ENCODE peak calls at places on chromosome 20, in four cellular contexts. P is aorta, X is suprapubic skin, C is upper lobe of left lung. A is an unnamed sample.

GRCh38 chr20:19975901-19976300 is 41.3 kb upstream of the NAA20 start:
- DNase-seq in C (no peak), P (no peak), X (no peak), A (peak; percentile 53)

GRCh38 chr20:38806855-38807655 is 1.6 kb downstream of the PPP1R16B start:
- DNase-seq in X (no peak), C (peak; percentile 13), P (no peak), A (no peak)

GRCh38 chr20:57526067-57526884 is 1.3 kb upstream of the CTCFL start:
- DNase-seq in X (no peak), C (no peak), P (no peak), A (no peak)

GRCh38 chr20:35515949-35516645 is 13.4 kb downstream of the C20orf173 start:
- DNase-seq in C (no peak), P (no peak), X (no peak), A (no peak)

GRCh38 chr20:24106155-24106800 is 117.7 kb upstream of the GGTLC1 start:
- DNase-seq in X (no peak), P (no peak), C (no peak), A (no peak)

GRCh38 chr20:8589956-8590355 is 457.9 kb downstream of the PLCB1 start:
- DNase-seq in X (no peak), P (no peak), C (no peak), A (no peak)

GRCh38 chr20:380763-381580 is 412 bp downstream of the TRIB3 start:
- DNase-seq in C (peak; percentile 94), X (no peak), P (peak; percentile 68), A (peak; percentile 85)

GRCh38 chr20:2798814-2799213 is 1.6 kb downstream of the CPXM1 start:
- DNase-seq in P (no peak), C (no peak), X (no peak), A (no peak)

GRCh38 chr20:51750037-51750769 is 18.0 kb downstream of the ATP9A start:
- DNase-seq in C (no peak), X (peak; percentile 84), P (peak; percentile 89), A (peak; percentile 89)

GRCh38 chr20:362271-363254 is 15.7 kb downstream of the NRSN2 start:
- DNase-seq in X (peak; percentile 91), P (peak; percentile 94), C (no peak), A (peak; percentile 87)

DNA sequence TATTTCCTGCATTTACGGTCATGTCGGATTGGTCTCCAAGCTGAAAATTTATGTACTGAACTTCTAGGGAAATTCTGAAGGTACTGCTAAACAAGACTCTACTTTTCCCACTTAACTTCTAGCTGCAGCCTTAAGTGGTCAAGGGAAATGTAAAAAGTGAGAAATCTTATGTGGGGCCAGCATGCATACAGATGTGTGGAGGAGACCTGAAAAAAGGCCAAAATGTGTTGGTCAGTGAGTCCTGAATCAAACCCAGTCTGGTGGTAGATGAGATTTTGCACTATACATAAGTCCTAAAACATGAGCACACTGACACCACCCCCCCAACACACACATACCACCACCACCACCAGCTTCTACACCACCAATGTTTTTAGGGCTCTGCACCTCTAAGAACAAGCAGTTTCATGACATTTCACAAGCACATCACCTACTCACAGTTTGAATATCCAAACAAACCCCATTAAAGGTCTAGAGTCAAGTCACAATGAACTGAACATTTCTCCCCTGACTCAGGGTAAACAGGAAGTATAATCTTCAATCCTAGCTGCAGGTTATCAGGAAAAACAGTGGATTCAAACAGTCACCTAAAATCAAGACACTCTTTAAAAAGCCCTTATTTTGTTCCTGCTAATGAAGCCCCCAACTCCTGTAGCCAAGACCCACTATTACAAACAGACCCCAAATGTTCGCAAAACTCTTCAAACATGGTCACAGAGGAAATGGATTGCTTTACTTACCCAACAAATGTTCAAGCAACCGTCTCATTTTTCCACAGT is 1.6 kb downstream of the ZMYND8 start:
- DNase-seq in P (no peak), C (no peak), X (no peak), A (no peak)
- H3K4me1 ChIP-seq in P (peaks cover 25% of the 10 kb centered on the region), C (peaks cover 100% of the 10 kb centered on the region), X (peaks cover 100% of the 10 kb centered on the region), A (peaks cover 92% of the 10 kb centered on the region)

GRCh38 chr20:40006168-40006860 is 682.7 kb downstream of the MAFB start:
- DNase-seq in X (no peak), P (no peak), C (no peak), A (no peak)

GRCh38 chr20:40008177-40008576 is 680.9 kb downstream of the MAFB start:
- DNase-seq in P (no peak), X (no peak), C (no peak), A (no peak)

GRCh38 chr20:40010483-40010882 is 678.6 kb downstream of the MAFB start:
- DNase-seq in C (no peak), P (peak; percentile 41), X (no peak), A (no peak)

GRCh38 chr20:40009542-40009941 is 679.5 kb downstream of the MAFB start:
- DNase-seq in C (no peak), P (no peak), X (no peak), A (no peak)
- H3K4me1 ChIP-seq in C (no peaks in the 10 kb centered on the region), P (no peaks in the 10 kb centered on the region), X (no peaks in the 10 kb centered on the region), A (no peaks in the 10 kb centered on the region)

DNA sequence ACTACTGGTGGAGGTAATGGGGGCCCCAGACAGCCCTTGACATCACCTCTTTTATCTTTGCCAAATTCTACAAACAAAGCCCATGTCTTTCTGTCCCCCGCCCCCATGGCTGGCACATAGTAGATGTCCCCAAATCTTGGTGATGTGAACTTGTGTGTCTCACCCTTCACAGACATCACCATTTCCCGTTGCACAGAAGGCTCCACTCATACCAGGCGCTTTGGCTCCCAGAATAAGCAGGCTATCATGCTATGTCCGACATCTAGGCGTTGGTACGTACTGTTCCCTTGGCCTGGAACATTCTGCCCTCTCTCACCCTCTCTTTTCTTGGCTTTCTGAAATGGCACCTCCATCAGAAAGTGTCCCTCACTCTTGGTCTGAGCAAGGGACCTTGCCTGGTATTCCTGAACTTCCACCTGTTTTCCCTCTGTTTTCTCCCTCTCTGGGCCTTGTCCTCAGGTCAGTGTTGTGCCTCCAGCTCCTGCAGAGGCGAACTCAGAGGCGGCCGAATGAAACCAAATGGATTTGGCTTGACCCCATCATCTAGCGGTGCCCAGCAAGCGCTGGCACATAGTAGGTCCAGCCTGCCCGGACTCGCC is 968 bp upstream of the CCN5 start:
- DNase-seq in C (no peak), X (no peak), P (no peak), A (no peak)
- H3K4me1 ChIP-seq in C (peaks cover 18% of the 10 kb centered on the region), X (peaks cover 47% of the 10 kb centered on the region), P (peaks cover 5% of the 10 kb centered on the region), A (no peaks in the 10 kb centered on the region)

GRCh38 chr20:58555078-58555765 is 40.0 kb upstream of the APCDD1L start:
- DNase-seq in P (no peak), X (no peak), C (no peak), A (no peak)

GRCh38 chr20:58554541-58554940 is 39.3 kb upstream of the APCDD1L start:
- DNase-seq in P (no peak), X (no peak), C (no peak), A (no peak)

GRCh38 chr20:58553166-58553696 is 38.0 kb upstream of the APCDD1L start:
- DNase-seq in C (no peak), P (no peak), X (no peak), A (no peak)

GRCh38 chr20:58552366-58552934 is 37.3 kb upstream of the APCDD1L start:
- DNase-seq in X (no peak), C (no peak), P (no peak), A (no peak)

DNA sequence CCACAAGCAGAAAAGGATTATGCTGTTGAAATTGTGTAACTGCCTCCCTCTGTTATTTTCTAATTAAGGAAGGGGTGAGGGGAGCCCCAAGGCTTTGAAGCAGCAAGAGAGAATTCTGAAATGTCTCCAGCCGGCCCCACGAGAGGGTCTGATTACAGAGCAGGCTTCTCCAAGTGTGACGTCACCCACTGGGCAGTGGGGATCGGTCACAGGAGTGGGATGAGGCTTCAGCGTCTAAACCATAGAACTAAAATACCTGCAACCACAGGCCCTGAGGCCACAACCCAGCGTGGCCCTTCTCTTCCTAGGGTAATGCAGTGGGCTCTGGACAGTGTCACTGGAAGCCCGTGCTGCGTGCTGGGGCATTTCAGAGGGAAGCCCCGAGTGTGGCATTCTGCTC is 38.6 kb upstream of the APCDD1L start:
- DNase-seq in X (no peak), P (peak; percentile 64), C (no peak), A (no peak)
- H3K4me1 ChIP-seq in X (no peaks in the 10 kb centered on the region), P (no peaks in the 10 kb centered on the region), C (peaks cover 5% of the 10 kb centered on the region), A (no peaks in the 10 kb centered on the region)

A was measured in pancreas.